ENCODE peak calls at places on chromosome X, in five cellular contexts. M is glutamatergic neuron, J is occipital lobe, A is NCI-H226, F is HCT116. C is an unnamed sample.

GRCh38 chrX:21487832-21488231 is 113.6 kb downstream of the CNKSR2 start:
- DNase-seq in M (no peak), J (no peak), A (peak; percentile 48), F (no peak), C (no peak)

GRCh38 chrX:47776301-47776700 is 60.4 kb upstream of the ZNF81 start:
- DNase-seq in A (no peak), J (no peak), M (no peak), F (no peak), C (no peak)

GRCh38 chrX:153927686-153927935 is 1.5 kb upstream of the ARHGAP4 start:
- DNase-seq in A (no peak), F (no peak), M (no peak), J (no peak), C (no peak)

GRCh38 chrX:14362731-14363130 is 166.6 kb upstream of the GLRA2 start:
- DNase-seq in A (no peak), F (no peak), J (no peak), M (no peak), C (no peak)

GRCh38 chrX:131332331-131332730 is 43.2 kb upstream of the IGSF1 start:
- DNase-seq in F (no peak), J (no peak), M (no peak), A (no peak), C (peak; percentile 3)

GRCh38 chrX:22300130-22300529 is 27.4 kb downstream of the CBLL2 start:
- DNase-seq in M (no peak), A (peak; percentile 48), F (peak; percentile 45), J (no peak), C (no peak)

GRCh38 chrX:38882894-38883620 is 81.8 kb downstream of the MID1IP1 start:
- DNase-seq in M (no peak), J (no peak), F (peak; percentile 48), A (peak; percentile 80), C (no peak)

GRCh38 chrX:154458116-154458953 is at the start of gene PLXNA3:
- DNase-seq in J (no peak), A (no peak), F (no peak), M (peak; percentile 71), C (peak; percentile 70)

GRCh38 chrX:115948018-115948923 is 222.3 kb upstream of the AGTR2 start:
- DNase-seq in F (no peak), A (no peak), M (no peak), J (no peak), C (no peak)

GRCh38 chrX:71976753-71977152 is 66.1 kb downstream of the NHSL2 start:
- DNase-seq in F (no peak), A (no peak), M (no peak), J (no peak), C (no peak)

GRCh38 chrX:19836337-19836736 is 51.1 kb downstream of the SH3KBP1 start:
- DNase-seq in M (no peak), F (no peak), A (no peak), J (no peak), C (no peak)

GRCh38 chrX:7372843-7373525 is 225.0 kb upstream of the PUDP start:
- DNase-seq in J (no peak), A (peak; percentile 41), M (no peak), F (no peak), C (no peak)

GRCh38 chrX:85052207-85052606 is 48.5 kb downstream of the APOOL start:
- DNase-seq in F (no peak), J (no peak), M (no peak), A (peak; percentile 15), C (no peak)

GRCh38 chrX:79443121-79443520 is 76.0 kb upstream of the ITM2A start:
- DNase-seq in A (no peak), F (no peak), M (no peak), J (no peak), C (no peak)

GRCh38 chrX:13092455-13092941 is 48.1 kb upstream of the FAM9C start:
- DNase-seq in A (no peak), F (no peak), M (no peak), J (no peak), C (no peak)

GRCh38 chrX:17944833-17945497 is 83.9 kb upstream of the RAI2 start:
- DNase-seq in J (no peak), F (no peak), M (no peak), A (no peak), C (peak; percentile 18)

C was measured in K562.